ENCODE peak calls at places on chromosomes 2 and 18, in six cellular contexts. K, X, C, S, E and L are unnamed samples.

GRCh38 chr2:190646780-190647626 is 1.9 kb upstream of the NAB1 start:
- DNase-seq in X (no peak), S (no peak), C (no peak), E (no peak), K (peak), L (peak)

GRCh38 chr2:15817748-15818147 is 122.6 kb upstream of the MYCN start:
- DNase-seq in K (no peak), X (no peak), E (no peak), C (no peak), S (no peak), L (no peak)

GRCh38 chr18:7871560-7872456 is 304.7 kb downstream of the PTPRM start:
- DNase-seq in E (no peak), S (peak), K (no peak), X (no peak), C (no peak), L (no peak)

GRCh38 chr18:57784034-57784815 is 18.9 kb downstream of the ATP8B1 start:
- DNase-seq in K (peak), E (no peak), X (no peak), C (no peak), S (peak), L (peak)

GRCh38 chr2:37671013-37671815 is at the start of gene CDC42EP3:
- DNase-seq in S (peak), K (peak), X (peak), E (no peak), C (peak), L (no peak)

GRCh38 chr18:3061581-3062416 is 48.9 kb upstream of the LPIN2 start:
- DNase-seq in K (no peak), C (no peak), X (no peak), S (no peak), E (no peak), L (no peak)

GRCh38 chr2:128594953-128595677 is 276.4 kb upstream of the HS6ST1 start:
- DNase-seq in K (no peak), C (no peak), E (no peak), S (no peak), X (no peak), L (no peak)

GRCh38 chr2:234020332-234020731 is 30.2 kb upstream of the SPP2 start:
- DNase-seq in E (no peak), X (no peak), S (no peak), C (no peak), K (no peak), L (no peak)

GRCh38 chr2:228655341-228655740 is 473.9 kb upstream of the SPHKAP start:
- DNase-seq in S (peak), K (no peak), C (no peak), X (no peak), E (no peak), L (no peak)

GRCh38 chr2:36626071-36626470 is 28.1 kb upstream of the FEZ2 start:
- DNase-seq in S (no peak), K (no peak), C (no peak), E (no peak), X (no peak), L (no peak)

GRCh38 chr2:219452361-219453317 is 18.0 kb downstream of the SPEG start:
- DNase-seq in E (peak), X (no peak), K (no peak), S (peak), C (peak), L (peak)